ENCODE peak calls at places on chromosome 11, in five cellular contexts. P is adrenal gland; L is HCT116; Z is OCI-LY7; W is CD8-positive, alpha-beta T cell. N is an unnamed sample. For H3K36me3, the result is how much of the 10 kb centered on the place peaks cover.

GRCh38 chr11:64747961-64748715 is 4.2 kb upstream of the RASGRP2 start:
- DNase-seq in L (no peak), Z (no peak), P (no peak), W (no peak), N (peak)

GRCh38 chr11:116589402-116589801 is 183.4 kb downstream of the BUD13 start:
- DNase-seq in W (no peak), Z (no peak), L (no peak), P (no peak), N (no peak)

GRCh38 chr11:19972637-19973036 is 187.6 kb downstream of the DBX1 start:
- DNase-seq in W (no peak), Z (no peak), P (no peak), L (no peak), N (no peak)

GRCh38 chr11:57481915-57482781 is 21.8 kb downstream of the RTN4RL2 start:
- DNase-seq in W (no peak), P (no peak), L (no peak), Z (no peak), N (no peak)

GRCh38 chr11:102256251-102256650 is 61.0 kb upstream of the BIRC3 start:
- DNase-seq in L (no peak), P (no peak), Z (no peak), W (no peak), N (no peak)

GRCh38 chr11:125224391-125225015 is 60.0 kb downstream of the PKNOX2 start:
- DNase-seq in W (no peak), Z (no peak), P (peak), L (peak), N (no peak)

GRCh38 chr11:120079750-120080610 is 57.9 kb downstream of the TRIM29 start:
- DNase-seq in Z (peak), P (peak), L (no peak), W (peak), N (no peak)

GRCh38 chr11:86294026-86294425 is 8.0 kb upstream of the HIKESHI start:
- DNase-seq in Z (no peak), P (no peak), L (no peak), W (no peak), N (no peak)

GRCh38 chr11:122276221-122276620 is 160.2 kb upstream of the BLID start:
- DNase-seq in L (no peak), P (no peak), W (no peak), Z (no peak), N (no peak)

GRCh38 chr11:119094816-119095065 is 6.9 kb downstream of the DPAGT1 start:
- DNase-seq in P (peak), W (no peak), L (no peak), Z (no peak), N (peak)

GRCh38 chr11:70423523-70424505 is 25.5 kb downstream of the CTTN start:
- DNase-seq in L (no peak), P (no peak), W (peak), Z (no peak), N (peak)

GRCh38 chr11:95611827-95612226 is 177.8 kb downstream of the FAM76B start:
- DNase-seq in W (no peak), P (no peak), L (no peak), Z (no peak), N (no peak)

GRCh38 chr11:107719062-107719461 is 7.2 kb upstream of the SLN start:
- DNase-seq in P (no peak), L (no peak), W (no peak), Z (no peak), N (no peak)

GRCh38 chr11:109783842-109784241 is 309.4 kb upstream of the ZC3H12C start:
- DNase-seq in Z (no peak), W (no peak), L (no peak), P (no peak), N (no peak)

GRCh38 chr11:92770419-92770818 is 199.0 kb upstream of the MTNR1B start:
- DNase-seq in Z (no peak), W (no peak), P (no peak), L (no peak), N (no peak)

GRCh38 chr11:17810736-17811135 is 76.2 kb downstream of the KCNC1 start:
- DNase-seq in P (peak), W (no peak), Z (no peak), L (no peak), N (no peak)

GRCh38 chr11:86919557-86920210 is 35.5 kb downstream of the FZD4 start:
- DNase-seq in L (peak), P (no peak), W (no peak), Z (peak), N (no peak)

GRCh38 chr11:46710821-46711269 is 8.2 kb upstream of the F2 start:
- DNase-seq in W (no peak), L (no peak), P (peak), Z (no peak), N (no peak)

GRCh38 chr11:41675205-41675604 is 215.8 kb upstream of the LRRC4C start:
- DNase-seq in L (no peak), W (no peak), P (no peak), Z (no peak), N (no peak)

GRCh38 chr11:73158356-73159051 is 16.4 kb upstream of the FCHSD2 start:
- DNase-seq in W (no peak), Z (peak), L (no peak), P (no peak), N (no peak)

GRCh38 chr11:36389006-36389405 is 92.9 kb downstream of the PRR5L start:
- DNase-seq in P (no peak), L (no peak), Z (no peak), W (no peak), N (no peak)

GRCh38 chr11:46427364-46427763 is 35.8 kb upstream of the CHRM4 start:
- DNase-seq in L (no peak), P (no peak), Z (no peak), W (no peak), N (no peak)

GRCh38 chr11:72781313-72782080 is 12.3 kb downstream of the STARD10 start:
- DNase-seq in W (peak), Z (peak), P (no peak), L (no peak), N (peak)

GRCh38 chr11:121304750-121305149 is 12.2 kb downstream of the SC5D start:
- DNase-seq in P (no peak), W (no peak), L (no peak), Z (no peak), N (no peak)

GRCh38 chr11:105774899-105775298 is 165.0 kb downstream of the GRIA4 start:
- DNase-seq in Z (no peak), W (no peak), L (no peak), P (no peak), N (no peak)

GRCh38 chr11:94504689-94505293 is 7.5 kb upstream of the C11orf97 start:
- DNase-seq in P (no peak), W (no peak), L (peak), Z (peak), N (no peak)

GRCh38 chr11:87007938-87008337 is 29.8 kb upstream of the TMEM135 start:
- DNase-seq in P (no peak), L (no peak), W (no peak), Z (no peak), N (no peak)

GRCh38 chr11:1049911-1050580 is 13.5 kb upstream of the MUC6 start:
- DNase-seq in L (no peak), Z (no peak), P (no peak), W (no peak), N (peak)

GRCh38 chr11:43686207-43686606 is 5.7 kb downstream of the HSD17B12 start:
- DNase-seq in L (no peak), P (no peak), W (no peak), Z (no peak), N (no peak)

GRCh38 chr11:124724854-124725718 is 14.7 kb upstream of the NRGN start:
- DNase-seq in Z (peak), P (no peak), L (no peak), W (no peak), N (no peak)

GRCh38 chr11:134761361-134761760 is 349.3 kb upstream of the B3GAT1 start:
- DNase-seq in L (no peak), W (no peak), P (no peak), Z (no peak), N (no peak)

GRCh38 chr11:94511932-94512781 is at the start of gene C11orf97:
- DNase-seq in P (peak), L (no peak), W (peak), Z (no peak), N (peak)

GRCh38 chr11:44634401-44635281 is 69.2 kb downstream of the CD82 start:
- DNase-seq in L (peak), Z (peak), W (peak), P (peak), N (peak)

GRCh38 chr11:71446942-71447688 is 1.1 kb downstream of the DHCR7 start:
- DNase-seq in Z (no peak), P (peak), W (no peak), L (no peak), N (peak)

GRCh38 chr11:2732261-2732939 is 32.6 kb upstream of the KCNQ1OT1 start:
- DNase-seq in L (no peak), P (no peak), W (no peak), Z (no peak), N (peak)

GRCh38 chr11:77617892-77618291 is 19.7 kb downstream of the CLNS1A start:
- DNase-seq in L (no peak), P (no peak), Z (no peak), W (no peak), N (no peak)

DNA sequence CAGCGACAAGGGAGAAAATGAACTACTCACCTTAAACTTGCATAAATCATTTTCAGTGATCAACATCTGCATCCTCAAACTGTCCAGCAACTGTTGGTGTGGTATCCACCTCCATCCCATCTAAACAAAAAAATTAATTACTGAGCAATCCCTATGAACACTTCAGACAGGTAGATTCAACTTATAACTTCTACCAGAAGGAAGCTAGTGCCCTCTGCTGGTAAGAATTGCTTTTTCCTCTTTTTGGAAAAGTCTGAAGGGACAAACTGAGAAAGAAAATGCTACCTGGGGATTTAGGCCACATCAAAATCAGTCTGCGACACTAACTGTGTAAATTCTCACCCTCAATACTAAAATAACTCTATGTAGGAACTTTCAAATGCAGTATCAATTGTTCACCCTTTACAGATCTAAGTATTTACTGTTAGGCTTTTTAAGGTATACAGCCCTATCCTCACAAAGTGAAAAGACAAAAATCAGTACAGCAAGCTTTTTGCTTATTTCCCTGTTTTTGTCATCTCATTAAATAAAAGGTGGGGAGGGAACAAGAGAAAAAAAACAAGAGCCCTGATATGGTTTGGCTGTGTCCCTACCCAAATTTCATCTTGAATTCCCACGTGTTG is 17.9 kb downstream of the CLNS1A start:
- DNase-seq in L (peak), P (no peak), Z (peak), W (no peak), N (no peak)
- H3K36me3 ChIP-seq in L (under half), P (half or more), Z (half or more), W (under half), N (under half)

DNA sequence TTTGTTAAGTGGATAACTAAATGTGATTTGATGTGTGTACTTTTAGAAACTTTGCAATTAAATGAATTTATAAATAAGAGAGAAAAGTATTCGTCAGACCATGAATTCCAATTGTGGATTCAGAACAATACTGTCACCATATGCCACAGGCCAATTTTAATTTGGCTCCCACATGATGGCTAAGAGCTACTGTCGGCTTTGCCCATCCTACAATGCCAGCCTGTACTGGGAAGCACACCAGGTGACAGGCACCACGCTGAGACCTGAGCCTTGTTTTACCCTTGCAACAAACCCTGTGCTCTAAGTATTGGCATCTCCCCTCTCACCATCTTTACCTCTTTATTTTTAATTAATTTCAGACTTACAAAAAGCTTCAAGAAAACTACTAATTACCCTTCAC is 14.0 kb downstream of the RAB30 start:
- DNase-seq in P (no peak), Z (no peak), L (no peak), W (no peak), N (no peak)
- H3K36me3 ChIP-seq in P (under half), Z (half or more), L (under half), W (under half), N (under half)

DNA sequence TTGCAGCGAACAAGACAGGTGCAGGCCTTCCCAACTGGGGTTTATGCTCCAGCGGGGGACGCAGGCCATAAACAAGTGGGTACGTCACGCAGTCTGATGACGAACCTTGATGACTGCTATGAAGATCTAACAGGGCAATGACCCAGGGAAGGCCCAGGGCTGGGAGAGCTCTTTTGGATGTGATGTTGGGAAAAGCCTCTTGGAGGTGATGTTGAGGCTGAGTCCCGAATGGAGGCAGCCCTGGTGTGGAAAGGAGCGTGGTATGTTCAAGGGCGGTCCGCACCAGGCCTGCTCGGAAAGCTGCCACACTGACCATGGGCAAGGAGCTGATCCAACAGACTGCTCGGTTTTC is 5.8 kb downstream of the FADS2 start:
- DNase-seq in L (no peak), W (no peak), P (peak), Z (no peak), N (peak)
- H3K36me3 ChIP-seq in L (under half), W (under half), P (under half), Z (under half), N (under half)

GRCh38 chr11:23263466-23263865 is 403.2 kb upstream of the CCDC179 start:
- DNase-seq in P (no peak), L (no peak), Z (no peak), W (no peak), N (no peak)
- H3K36me3 ChIP-seq in P (under half), L (under half), Z (under half), W (under half), N (under half)

GRCh38 chr11:9739108-9739507 is 75.2 kb downstream of the SWAP70 start:
- DNase-seq in Z (peak), L (no peak), P (no peak), W (no peak), N (no peak)

GRCh38 chr11:9738126-9738525 is 74.2 kb downstream of the SWAP70 start:
- DNase-seq in P (no peak), L (no peak), Z (peak), W (no peak), N (no peak)

GRCh38 chr11:9740202-9740881 is 76.5 kb downstream of the SWAP70 start:
- DNase-seq in Z (no peak), W (no peak), P (no peak), L (no peak), N (no peak)

GRCh38 chr11:9738700-9739099 is 74.8 kb downstream of the SWAP70 start:
- DNase-seq in L (no peak), W (no peak), Z (no peak), P (no peak), N (no peak)

DNA sequence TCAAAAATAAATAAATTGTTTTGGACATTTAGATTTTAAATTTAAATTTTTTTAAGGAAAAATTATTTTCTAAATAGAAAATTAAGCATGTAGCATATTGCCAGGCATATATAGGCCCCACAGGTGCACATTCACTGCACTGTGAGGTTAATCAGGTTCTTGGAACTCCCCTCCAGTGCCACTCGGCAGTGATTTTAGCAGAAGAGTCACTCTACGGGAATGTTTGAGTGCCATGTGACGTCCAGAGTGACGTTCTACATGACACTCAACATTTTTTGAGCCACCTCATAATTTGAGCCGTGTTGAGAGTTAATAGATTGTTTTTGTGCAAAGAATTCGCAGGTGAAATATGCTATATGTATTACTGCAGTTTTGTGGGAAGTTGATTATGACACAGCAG is 77.4 kb downstream of the SWAP70 start:
- DNase-seq in Z (no peak), W (no peak), P (no peak), L (no peak), N (no peak)
- H3K36me3 ChIP-seq in Z (half or more), W (under half), P (under half), L (under half), N (under half)

N was measured in kidney.